ENCODE peak calls at places on chromosomes 12 and 14, in four cellular contexts. One of them, this sample, is unnamed.

GRCh38 chr12:49588761-49589516 is 16.5 kb downstream of the FAM186B start:
- DNase-seq in choroid plexus epithelial cell: no peak
- DNase-seq in A549: no peak
- DNase-seq in CD8-positive, alpha-beta T cell: no peak
- DNase-seq in this sample: no peak

GRCh38 chr14:67994561-67994960 is 175.0 kb downstream of the RAD51B start:
- DNase-seq in choroid plexus epithelial cell: no peak
- DNase-seq in A549: no peak
- DNase-seq in CD8-positive, alpha-beta T cell: no peak
- DNase-seq in this sample: no peak

GRCh38 chr14:52951730-52952481 is 1.1 kb upstream of the FERMT2 start:
- DNase-seq in choroid plexus epithelial cell: peak
- DNase-seq in A549: peak
- DNase-seq in CD8-positive, alpha-beta T cell: no peak
- DNase-seq in this sample: peak

GRCh38 chr14:50051706-50052105 is 64.7 kb downstream of the VCPKMT start:
- DNase-seq in choroid plexus epithelial cell: no peak
- DNase-seq in A549: no peak
- DNase-seq in CD8-positive, alpha-beta T cell: no peak
- DNase-seq in this sample: no peak

GRCh38 chr12:89236237-89236636 is 116.1 kb downstream of the DUSP6 start:
- DNase-seq in choroid plexus epithelial cell: peak
- DNase-seq in A549: no peak
- DNase-seq in CD8-positive, alpha-beta T cell: no peak
- DNase-seq in this sample: no peak

GRCh38 chr14:56120091-56120632 is 2.0 kb downstream of the PELI2 start:
- DNase-seq in choroid plexus epithelial cell: peak
- DNase-seq in A549: no peak
- DNase-seq in CD8-positive, alpha-beta T cell: no peak
- DNase-seq in this sample: no peak

GRCh38 chr14:32352631-32353030 is 23.5 kb downstream of the AKAP6 start:
- DNase-seq in choroid plexus epithelial cell: no peak
- DNase-seq in A549: no peak
- DNase-seq in CD8-positive, alpha-beta T cell: no peak
- DNase-seq in this sample: no peak

GRCh38 chr12:19198272-19198671 is 68.7 kb downstream of the PLEKHA5 start:
- DNase-seq in choroid plexus epithelial cell: peak
- DNase-seq in A549: peak
- DNase-seq in CD8-positive, alpha-beta T cell: no peak
- DNase-seq in this sample: no peak

GRCh38 chr12:4858385-4858784 is 51.3 kb upstream of the KCNA1 start:
- DNase-seq in choroid plexus epithelial cell: no peak
- DNase-seq in A549: no peak
- DNase-seq in CD8-positive, alpha-beta T cell: no peak
- DNase-seq in this sample: no peak

GRCh38 chr14:72715215-72715909 is 178.5 kb downstream of the DPF3 start:
- DNase-seq in choroid plexus epithelial cell: no peak
- DNase-seq in A549: no peak
- DNase-seq in CD8-positive, alpha-beta T cell: no peak
- DNase-seq in this sample: no peak

GRCh38 chr14:105474478-105475268 is at the start of gene CRIP2:
- DNase-seq in choroid plexus epithelial cell: no peak
- DNase-seq in A549: peak
- DNase-seq in CD8-positive, alpha-beta T cell: no peak
- DNase-seq in this sample: no peak

GRCh38 chr12:120817559-120818330 is 86.4 kb downstream of the SPPL3 start:
- DNase-seq in choroid plexus epithelial cell: peak
- DNase-seq in A549: no peak
- DNase-seq in CD8-positive, alpha-beta T cell: no peak
- DNase-seq in this sample: no peak

GRCh38 chr14:65849558-65849957 is 437.0 kb downstream of the FUT8 start:
- DNase-seq in choroid plexus epithelial cell: no peak
- DNase-seq in A549: no peak
- DNase-seq in CD8-positive, alpha-beta T cell: peak
- DNase-seq in this sample: no peak

GRCh38 chr14:24804813-24805212 is 170.8 kb upstream of the GZMB start:
- DNase-seq in choroid plexus epithelial cell: no peak
- DNase-seq in A549: no peak
- DNase-seq in CD8-positive, alpha-beta T cell: no peak
- DNase-seq in this sample: no peak

GRCh38 chr12:85949253-85949652 is 75.2 kb downstream of the NTS start:
- DNase-seq in choroid plexus epithelial cell: no peak
- DNase-seq in A549: no peak
- DNase-seq in CD8-positive, alpha-beta T cell: no peak
- DNase-seq in this sample: no peak

GRCh38 chr14:80996049-80996901 is 40.9 kb downstream of the TSHR start:
- DNase-seq in choroid plexus epithelial cell: peak
- DNase-seq in A549: peak
- DNase-seq in CD8-positive, alpha-beta T cell: no peak
- DNase-seq in this sample: peak

GRCh38 chr12:61808856-61809255 is 451.3 kb upstream of the USP15 start:
- DNase-seq in choroid plexus epithelial cell: peak
- DNase-seq in A549: no peak
- DNase-seq in CD8-positive, alpha-beta T cell: no peak
- DNase-seq in this sample: no peak

GRCh38 chr14:102966681-102967505 is 44.4 kb downstream of the AMN start:
- DNase-seq in choroid plexus epithelial cell: no peak
- DNase-seq in A549: no peak
- DNase-seq in CD8-positive, alpha-beta T cell: no peak
- DNase-seq in this sample: no peak

GRCh38 chr12:1013618-1014489 is 22.8 kb downstream of the ERC1 start:
- DNase-seq in choroid plexus epithelial cell: peak
- DNase-seq in A549: peak
- DNase-seq in CD8-positive, alpha-beta T cell: no peak
- DNase-seq in this sample: peak

GRCh38 chr12:97995085-97995484 is 520.3 kb upstream of the TMPO start:
- DNase-seq in choroid plexus epithelial cell: no peak
- DNase-seq in A549: no peak
- DNase-seq in CD8-positive, alpha-beta T cell: no peak
- DNase-seq in this sample: no peak

GRCh38 chr14:30227871-30228270 is 300.2 kb upstream of the PRKD1 start:
- DNase-seq in choroid plexus epithelial cell: peak
- DNase-seq in A549: no peak
- DNase-seq in CD8-positive, alpha-beta T cell: no peak
- DNase-seq in this sample: peak

GRCh38 chr14:77040309-77040994 is 11.9 kb upstream of the IRF2BPL start:
- DNase-seq in choroid plexus epithelial cell: peak
- DNase-seq in A549: peak
- DNase-seq in CD8-positive, alpha-beta T cell: peak
- DNase-seq in this sample: peak

GRCh38 chr14:61555056-61555838 is 140.1 kb upstream of the HIF1A start:
- DNase-seq in choroid plexus epithelial cell: peak
- DNase-seq in A549: no peak
- DNase-seq in CD8-positive, alpha-beta T cell: no peak
- DNase-seq in this sample: no peak

GRCh38 chr12:90652280-90652679 is 302.7 kb downstream of the CCER1 start:
- DNase-seq in choroid plexus epithelial cell: no peak
- DNase-seq in A549: no peak
- DNase-seq in CD8-positive, alpha-beta T cell: no peak
- DNase-seq in this sample: no peak

GRCh38 chr14:60094306-60094897 is 2.7 kb downstream of the PCNX4 start:
- DNase-seq in choroid plexus epithelial cell: peak
- DNase-seq in A549: peak
- DNase-seq in CD8-positive, alpha-beta T cell: no peak
- DNase-seq in this sample: peak

GRCh38 chr12:111643428-111643826 is 42.3 kb downstream of the BRAP start:
- DNase-seq in choroid plexus epithelial cell: peak
- DNase-seq in A549: no peak
- DNase-seq in CD8-positive, alpha-beta T cell: no peak
- DNase-seq in this sample: peak

GRCh38 chr14:103832046-103832445 is 15.3 kb downstream of the PPP1R13B start:
- DNase-seq in choroid plexus epithelial cell: no peak
- DNase-seq in A549: no peak
- DNase-seq in CD8-positive, alpha-beta T cell: no peak
- DNase-seq in this sample: no peak

GRCh38 chr12:52132754-52133161 is 53.3 kb downstream of the SMIM41 start:
- DNase-seq in choroid plexus epithelial cell: no peak
- DNase-seq in A549: no peak
- DNase-seq in CD8-positive, alpha-beta T cell: no peak
- DNase-seq in this sample: no peak

GRCh38 chr12:63445266-63445665 is 223.0 kb downstream of the DPY19L2 start:
- DNase-seq in choroid plexus epithelial cell: no peak
- DNase-seq in A549: no peak
- DNase-seq in CD8-positive, alpha-beta T cell: no peak
- DNase-seq in this sample: no peak

GRCh38 chr14:91931478-91932088 is 15.9 kb downstream of the FBLN5 start:
- DNase-seq in choroid plexus epithelial cell: no peak
- DNase-seq in A549: no peak
- DNase-seq in CD8-positive, alpha-beta T cell: no peak
- DNase-seq in this sample: no peak
- H3K4me3 ChIP-seq in choroid plexus epithelial cell: no peak
- H3K4me3 ChIP-seq in A549: no peak
- H3K4me3 ChIP-seq in CD8-positive, alpha-beta T cell: no peak
- H3K4me3 ChIP-seq in this sample: no peak

DNA sequence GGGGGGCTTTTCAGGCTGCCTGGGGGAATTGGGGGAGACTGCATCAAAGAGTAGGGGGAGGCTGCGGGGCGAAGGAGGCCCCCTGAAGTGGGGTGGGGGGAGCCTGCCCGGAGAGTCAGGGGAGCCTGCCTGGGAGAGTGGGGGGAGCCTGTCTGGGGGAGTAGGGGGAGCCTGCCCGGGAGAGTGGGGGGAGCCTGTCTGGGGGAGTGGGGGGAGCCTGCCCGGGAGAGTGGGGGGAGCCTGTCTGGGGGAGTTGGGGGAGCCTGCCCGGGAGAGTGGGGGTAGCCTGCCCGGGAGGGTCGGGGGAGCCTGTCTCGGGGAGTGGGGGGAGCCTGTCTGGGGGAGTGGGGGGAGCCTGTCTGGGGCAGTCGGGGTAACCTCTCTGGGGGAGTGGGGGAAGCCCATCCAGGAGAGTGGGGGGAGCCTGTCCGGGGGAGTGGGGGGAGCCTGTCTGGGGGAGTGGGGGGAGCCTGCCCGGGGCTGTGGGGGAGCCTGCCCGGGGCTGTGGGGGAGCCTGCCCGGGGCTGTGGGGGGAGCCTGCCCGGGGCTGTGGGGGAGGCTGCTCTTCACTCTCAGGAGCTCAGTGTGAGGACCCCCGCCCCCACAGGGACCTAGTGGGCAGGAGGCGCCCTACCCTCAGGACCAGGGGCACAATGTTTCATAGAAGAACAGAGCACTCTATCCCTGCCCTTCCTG is 6.5 kb upstream of the DEGS2 start:
- DNase-seq in choroid plexus epithelial cell: no peak
- DNase-seq in A549: no peak
- DNase-seq in CD8-positive, alpha-beta T cell: no peak
- DNase-seq in this sample: no peak
- H3K4me3 ChIP-seq in choroid plexus epithelial cell: no peak
- H3K4me3 ChIP-seq in A549: peak
- H3K4me3 ChIP-seq in CD8-positive, alpha-beta T cell: peak
- H3K4me3 ChIP-seq in this sample: no peak

GRCh38 chr12:12505544-12506501 is 56.8 kb downstream of the DUSP16 start:
- DNase-seq in choroid plexus epithelial cell: peak
- DNase-seq in A549: no peak
- DNase-seq in CD8-positive, alpha-beta T cell: no peak
- DNase-seq in this sample: peak
- H3K4me3 ChIP-seq in choroid plexus epithelial cell: peak
- H3K4me3 ChIP-seq in A549: no peak
- H3K4me3 ChIP-seq in CD8-positive, alpha-beta T cell: no peak
- H3K4me3 ChIP-seq in this sample: no peak

GRCh38 chr14:75482366-75482765 is 39.9 kb upstream of the BATF start:
- DNase-seq in choroid plexus epithelial cell: no peak
- DNase-seq in A549: no peak
- DNase-seq in CD8-positive, alpha-beta T cell: peak
- DNase-seq in this sample: no peak

GRCh38 chr14:75489480-75489837 is 32.8 kb upstream of the BATF start:
- DNase-seq in choroid plexus epithelial cell: no peak
- DNase-seq in A549: no peak
- DNase-seq in CD8-positive, alpha-beta T cell: peak
- DNase-seq in this sample: no peak

GRCh38 chr14:75487155-75487671 is 35.1 kb upstream of the BATF start:
- DNase-seq in choroid plexus epithelial cell: no peak
- DNase-seq in A549: no peak
- DNase-seq in CD8-positive, alpha-beta T cell: peak
- DNase-seq in this sample: no peak

GRCh38 chr14:75484711-75485429 is 37.4 kb upstream of the BATF start:
- DNase-seq in choroid plexus epithelial cell: no peak
- DNase-seq in A549: no peak
- DNase-seq in CD8-positive, alpha-beta T cell: peak
- DNase-seq in this sample: no peak

DNA sequence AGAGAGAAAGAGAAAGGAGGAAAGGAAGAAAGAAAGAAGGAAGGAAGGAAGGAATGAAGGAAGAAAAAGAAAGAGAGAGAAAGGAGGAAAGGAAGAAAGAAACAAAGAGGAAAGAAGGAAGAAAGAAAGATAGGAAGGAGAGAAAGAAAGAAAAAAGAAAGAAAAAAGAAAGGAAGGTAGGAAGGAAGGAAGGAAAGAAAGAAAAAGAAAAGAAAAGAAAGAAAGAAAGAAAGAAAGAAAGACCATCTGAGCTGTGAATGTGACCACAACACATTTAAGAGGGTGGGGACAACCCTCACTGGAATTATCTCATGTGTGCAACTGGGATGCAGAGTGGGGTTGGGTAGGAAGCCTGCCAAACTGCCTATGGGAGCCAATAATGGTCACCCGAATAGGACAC is 36.0 kb upstream of the BATF start:
- DNase-seq in choroid plexus epithelial cell: no peak
- DNase-seq in A549: no peak
- DNase-seq in CD8-positive, alpha-beta T cell: no peak
- DNase-seq in this sample: no peak
- H3K4me3 ChIP-seq in choroid plexus epithelial cell: no peak
- H3K4me3 ChIP-seq in A549: no peak
- H3K4me3 ChIP-seq in CD8-positive, alpha-beta T cell: no peak
- H3K4me3 ChIP-seq in this sample: no peak

GRCh38 chr12:10406725-10407124 is 2.8 kb downstream of the KLRC4 start:
- DNase-seq in choroid plexus epithelial cell: no peak
- DNase-seq in A549: no peak
- DNase-seq in CD8-positive, alpha-beta T cell: no peak
- DNase-seq in this sample: no peak

GRCh38 chr12:10408842-10409241 is 715 bp downstream of the KLRC4 start:
- DNase-seq in choroid plexus epithelial cell: no peak
- DNase-seq in A549: no peak
- DNase-seq in CD8-positive, alpha-beta T cell: no peak
- DNase-seq in this sample: no peak

GRCh38 chr12:10404798-10405197 is 4.8 kb downstream of the KLRC4 start:
- DNase-seq in choroid plexus epithelial cell: no peak
- DNase-seq in A549: no peak
- DNase-seq in CD8-positive, alpha-beta T cell: no peak
- DNase-seq in this sample: no peak

GRCh38 chr12:10409387-10409786 is at the start of gene KLRC4:
- DNase-seq in choroid plexus epithelial cell: peak
- DNase-seq in A549: no peak
- DNase-seq in CD8-positive, alpha-beta T cell: no peak
- DNase-seq in this sample: no peak

DNA sequence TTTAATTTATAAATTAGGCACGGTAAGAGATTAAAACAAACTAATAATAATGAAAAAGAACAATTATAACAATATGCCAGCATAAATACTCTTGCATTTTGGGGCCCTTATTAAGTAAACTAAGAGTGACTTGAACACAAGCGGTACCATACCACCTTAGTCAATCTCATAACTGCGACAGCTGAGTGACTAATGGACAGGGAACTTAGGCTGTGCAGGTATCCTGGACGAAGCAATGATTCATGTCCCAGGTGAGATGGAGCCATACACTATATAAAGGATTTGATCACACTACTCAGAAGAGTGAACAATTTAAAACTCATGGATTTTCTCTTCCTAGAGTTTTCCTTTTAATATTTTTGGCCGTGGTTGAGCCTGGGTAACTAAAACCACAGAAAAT is 4.3 kb downstream of the KLRC4 start:
- DNase-seq in choroid plexus epithelial cell: no peak
- DNase-seq in A549: no peak
- DNase-seq in CD8-positive, alpha-beta T cell: no peak
- DNase-seq in this sample: no peak
- H3K4me3 ChIP-seq in choroid plexus epithelial cell: no peak
- H3K4me3 ChIP-seq in A549: no peak
- H3K4me3 ChIP-seq in CD8-positive, alpha-beta T cell: peak
- H3K4me3 ChIP-seq in this sample: no peak

This sample was measured in adrenal gland.